ENCODE peak calls at places on chromosomes 13 and 19, in four cellular contexts. One of them, this sample, is unnamed.

GRCh38 chr19:18167975-18168645 is 5.5 kb upstream of the IFI30 start:
- DNase-seq in iPS-NIHi11: peak; percentile 94
- DNase-seq in stimulated activated CD8-positive, alpha-beta memory T cell treated with anti-CD3 and anti-CD28 coated beads, Interleukin-7, amount 100 ng/mL, for 1 hour: no peak
- DNase-seq in neural crest cell: peak; percentile 61
- DNase-seq in this sample: no peak

GRCh38 chr19:53900191-53900860 is 8.8 kb upstream of the CACNG7 start:
- DNase-seq in stimulated activated CD8-positive, alpha-beta memory T cell treated with anti-CD3 and anti-CD28 coated beads, Interleukin-7, amount 100 ng/mL, for 1 hour: no peak
- DNase-seq in neural crest cell: no peak
- DNase-seq in iPS-NIHi11: no peak
- DNase-seq in this sample: no peak

GRCh38 chr13:88217372-88217771 is 546.2 kb downstream of the SLITRK5 start:
- DNase-seq in stimulated activated CD8-positive, alpha-beta memory T cell treated with anti-CD3 and anti-CD28 coated beads, Interleukin-7, amount 100 ng/mL, for 1 hour: no peak
- DNase-seq in iPS-NIHi11: no peak
- DNase-seq in neural crest cell: no peak
- DNase-seq in this sample: no peak

GRCh38 chr19:45161715-45162463 is 1.1 kb upstream of the NKPD1 start:
- DNase-seq in neural crest cell: peak; percentile 75
- DNase-seq in stimulated activated CD8-positive, alpha-beta memory T cell treated with anti-CD3 and anti-CD28 coated beads, Interleukin-7, amount 100 ng/mL, for 1 hour: no peak
- DNase-seq in iPS-NIHi11: peak; percentile 77
- DNase-seq in this sample: no peak

GRCh38 chr13:29569253-29570057 is 26.0 kb downstream of the SLC7A1 start:
- DNase-seq in iPS-NIHi11: no peak
- DNase-seq in neural crest cell: no peak
- DNase-seq in stimulated activated CD8-positive, alpha-beta memory T cell treated with anti-CD3 and anti-CD28 coated beads, Interleukin-7, amount 100 ng/mL, for 1 hour: no peak
- DNase-seq in this sample: no peak

GRCh38 chr19:6135367-6135766 is at the start of gene ACSBG2:
- DNase-seq in stimulated activated CD8-positive, alpha-beta memory T cell treated with anti-CD3 and anti-CD28 coated beads, Interleukin-7, amount 100 ng/mL, for 1 hour: no peak
- DNase-seq in neural crest cell: no peak
- DNase-seq in iPS-NIHi11: no peak
- DNase-seq in this sample: no peak

GRCh38 chr13:93397619-93398018 is 171.0 kb downstream of the GPC6 start:
- DNase-seq in neural crest cell: no peak
- DNase-seq in stimulated activated CD8-positive, alpha-beta memory T cell treated with anti-CD3 and anti-CD28 coated beads, Interleukin-7, amount 100 ng/mL, for 1 hour: no peak
- DNase-seq in iPS-NIHi11: no peak
- DNase-seq in this sample: no peak

GRCh38 chr13:94978516-94978915 is 266.2 kb upstream of the SOX21 start:
- DNase-seq in neural crest cell: no peak
- DNase-seq in iPS-NIHi11: no peak
- DNase-seq in stimulated activated CD8-positive, alpha-beta memory T cell treated with anti-CD3 and anti-CD28 coated beads, Interleukin-7, amount 100 ng/mL, for 1 hour: no peak
- DNase-seq in this sample: no peak

GRCh38 chr13:99340638-99341037 is 33.4 kb upstream of the GPR183 start:
- DNase-seq in stimulated activated CD8-positive, alpha-beta memory T cell treated with anti-CD3 and anti-CD28 coated beads, Interleukin-7, amount 100 ng/mL, for 1 hour: no peak
- DNase-seq in neural crest cell: no peak
- DNase-seq in iPS-NIHi11: no peak
- DNase-seq in this sample: no peak

This sample was measured in SW 1271.